ENCODE peak calls at places on chromosomes 7 and 10, in ten cellular contexts. X is psoas muscle, I is prostate gland, A is neural progenitor cell, V is cardiac muscle cell, E is foreskin fibroblast, P is stomach, C is transverse colon, Z is cardiac fibroblast, M is dorsolateral prefrontal cortex. Q is an unnamed sample.

GRCh38 chr10:100697070-100697469 is 48.3 kb upstream of the PAX2 start:
- DNase-seq in X (no peak), I (no peak), A (no peak), V (no peak), E (peak), P (peak), C (no peak), Z (peak), M (no peak), Q (peak)

GRCh38 chr10:125152646-125153368 is 7.6 kb downstream of the CTBP2 start:
- DNase-seq in X (peak), I (no peak), A (peak), V (no peak), E (peak), P (peak), C (peak), Z (peak), M (peak), Q (no peak)

GRCh38 chr10:125130260-125130659 is 30.1 kb downstream of the CTBP2 start:
- DNase-seq in X (peak), I (no peak), A (no peak), V (no peak), E (no peak), P (no peak), C (no peak), Z (no peak), M (no peak), Q (no peak)

GRCh38 chr10:86106616-86107015 is 260.0 kb downstream of the GRID1 start:
- DNase-seq in X (no peak), I (no peak), A (no peak), V (no peak), E (no peak), P (no peak), C (no peak), Z (no peak), M (no peak), Q (no peak)

GRCh38 chr10:21141946-21142345 is 244.8 kb upstream of the NEBL start:
- DNase-seq in X (no peak), I (no peak), A (peak), V (no peak), E (no peak), P (no peak), C (no peak), Z (no peak), M (no peak), Q (no peak)

GRCh38 chr7:98870071-98870651 is 347 bp upstream of the TMEM130 start:
- DNase-seq in X (peak), I (no peak), A (peak), V (peak), E (peak), P (no peak), C (peak), Z (peak), M (peak), Q (peak)

GRCh38 chr10:71285180-71285545 is 33.9 kb upstream of the SLC29A3 start:
- DNase-seq in X (peak), I (peak), A (peak), V (peak), E (peak), P (peak), C (peak), Z (peak), M (peak), Q (peak)

GRCh38 chr10:80158598-80159127 is 26.1 kb downstream of the PLAC9 start:
- DNase-seq in X (peak), I (peak), A (no peak), V (no peak), E (peak), P (peak), C (peak), Z (peak), M (peak), Q (peak)

GRCh38 chr10:104240078-104240477 is 7.9 kb upstream of the CFAP43 start:
- DNase-seq in X (no peak), I (no peak), A (no peak), V (no peak), E (no peak), P (no peak), C (no peak), Z (no peak), M (no peak), Q (no peak)

GRCh38 chr10:34228066-34228465 is 587.0 kb downstream of the PARD3 start:
- DNase-seq in X (no peak), I (no peak), A (no peak), V (no peak), E (no peak), P (no peak), C (no peak), Z (no peak), M (no peak), Q (no peak)

GRCh38 chr10:59361659-59362183 is 628 bp downstream of the FAM13C start:
- DNase-seq in X (no peak), I (no peak), A (no peak), V (no peak), E (no peak), P (no peak), C (no peak), Z (no peak), M (no peak), Q (no peak)

GRCh38 chr10:89392974-89393373 is 551 bp downstream of the IFIT1 start:
- DNase-seq in X (no peak), I (peak), A (no peak), V (peak), E (peak), P (no peak), C (peak), Z (peak), M (peak), Q (peak)

GRCh38 chr7:111486472-111487142 is 75.7 kb downstream of the IMMP2L start:
- DNase-seq in X (no peak), I (no peak), A (peak), V (peak), E (peak), P (no peak), C (no peak), Z (peak), M (no peak), Q (peak)

DNA sequence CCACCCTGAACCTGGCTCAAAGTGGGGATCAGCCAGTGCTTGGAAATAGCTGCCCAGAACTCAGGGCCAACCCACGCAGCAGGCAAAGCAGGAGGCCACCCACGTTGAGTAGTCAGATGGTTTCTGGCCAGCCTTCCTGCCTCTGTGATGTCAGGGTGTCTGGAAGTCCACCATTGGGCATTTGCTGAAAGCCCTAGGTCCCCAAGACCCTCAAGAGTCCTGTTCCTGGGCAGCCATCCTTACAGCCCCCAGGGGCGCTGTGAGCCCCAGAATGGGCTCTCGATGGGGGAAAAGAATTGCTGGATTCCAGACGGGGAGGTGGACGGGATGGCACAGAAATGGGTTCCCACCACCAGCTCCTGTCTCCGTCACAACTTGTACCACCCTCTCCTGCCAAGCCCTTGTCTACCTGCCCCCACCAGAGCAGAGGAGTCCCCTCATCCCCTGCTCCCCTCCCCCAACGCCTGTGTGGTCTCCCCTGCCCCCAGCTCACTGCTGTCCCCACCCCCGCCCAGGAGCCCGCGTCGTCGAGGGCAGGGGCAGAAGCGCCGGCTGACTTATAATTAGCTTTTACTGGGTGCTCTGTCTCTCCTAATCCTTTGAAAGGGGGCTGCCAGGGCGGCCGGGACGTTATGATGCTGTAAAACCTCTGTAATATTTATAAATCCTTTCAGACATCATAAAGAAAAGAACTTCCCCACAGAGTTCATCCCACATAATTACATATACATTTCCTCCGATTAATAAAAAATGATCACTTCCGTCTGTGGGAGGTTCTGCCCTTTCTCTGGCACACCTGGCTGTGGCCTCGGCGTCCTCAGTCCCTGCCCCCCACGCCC is 3.8 kb downstream of the MYL10 start:
- DNase-seq in X (no peak), I (no peak), A (peak), V (peak), E (peak), P (no peak), C (no peak), Z (peak), M (no peak), Q (peak)
- TF ChIP-seq CTCF in X (no peak), I (no peak), A (peak), V (peak), E (peak), P (no peak), C (no peak), Z (no peak), M (no peak), Q (no peak)

DNA sequence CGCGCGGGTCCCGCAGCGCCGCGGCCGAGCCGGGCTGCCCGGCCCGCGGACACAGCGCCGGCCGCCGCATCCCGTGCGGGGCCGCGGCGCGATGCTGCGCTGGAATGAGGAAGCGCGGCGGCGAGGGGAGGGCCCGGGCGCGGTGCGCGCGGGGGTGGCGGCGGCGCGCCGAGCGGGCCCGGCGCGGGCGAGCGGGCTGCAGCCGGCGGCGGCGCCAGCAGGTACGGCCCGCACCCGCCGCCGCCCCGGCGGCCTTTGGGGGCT is 690 bp upstream of the IKZF1 start:
- DNase-seq in X (no peak), I (no peak), A (peak), V (no peak), E (no peak), P (no peak), C (no peak), Z (no peak), M (no peak), Q (no peak)
- H3K4me3 ChIP-seq in X (peak), I (peak), A (peak), V (peak), E (no peak), P (peak), C (peak), Z (no peak), M (peak), Q (no peak)

DNA sequence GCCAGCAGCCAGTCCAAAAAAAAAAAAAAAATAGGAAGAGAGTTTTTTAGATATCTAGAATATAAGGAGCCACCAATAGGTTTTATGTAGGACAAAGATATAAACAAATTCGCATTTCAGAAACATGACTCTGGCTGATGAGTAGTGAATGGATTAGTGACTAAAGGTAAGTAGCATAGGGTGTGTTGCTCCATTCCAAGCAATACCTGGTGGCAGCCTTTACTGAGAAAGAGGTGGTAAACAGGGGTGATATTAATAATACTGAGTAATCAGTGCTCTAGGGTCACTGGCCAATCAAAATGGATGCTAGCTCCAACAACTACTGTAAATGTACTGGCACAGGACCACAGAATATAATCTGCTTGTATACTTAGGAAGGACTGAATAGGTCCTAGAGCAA is 45.5 kb upstream of the RAB11FIP2 start:
- DNase-seq in X (no peak), I (no peak), A (no peak), V (no peak), E (no peak), P (no peak), C (no peak), Z (no peak), M (no peak), Q (no peak)
- TF ChIP-seq CTCF in X (no peak), I (no peak), A (no peak), V (no peak), E (no peak), P (no peak), C (no peak), Z (no peak), M (no peak), Q (no peak)

DNA sequence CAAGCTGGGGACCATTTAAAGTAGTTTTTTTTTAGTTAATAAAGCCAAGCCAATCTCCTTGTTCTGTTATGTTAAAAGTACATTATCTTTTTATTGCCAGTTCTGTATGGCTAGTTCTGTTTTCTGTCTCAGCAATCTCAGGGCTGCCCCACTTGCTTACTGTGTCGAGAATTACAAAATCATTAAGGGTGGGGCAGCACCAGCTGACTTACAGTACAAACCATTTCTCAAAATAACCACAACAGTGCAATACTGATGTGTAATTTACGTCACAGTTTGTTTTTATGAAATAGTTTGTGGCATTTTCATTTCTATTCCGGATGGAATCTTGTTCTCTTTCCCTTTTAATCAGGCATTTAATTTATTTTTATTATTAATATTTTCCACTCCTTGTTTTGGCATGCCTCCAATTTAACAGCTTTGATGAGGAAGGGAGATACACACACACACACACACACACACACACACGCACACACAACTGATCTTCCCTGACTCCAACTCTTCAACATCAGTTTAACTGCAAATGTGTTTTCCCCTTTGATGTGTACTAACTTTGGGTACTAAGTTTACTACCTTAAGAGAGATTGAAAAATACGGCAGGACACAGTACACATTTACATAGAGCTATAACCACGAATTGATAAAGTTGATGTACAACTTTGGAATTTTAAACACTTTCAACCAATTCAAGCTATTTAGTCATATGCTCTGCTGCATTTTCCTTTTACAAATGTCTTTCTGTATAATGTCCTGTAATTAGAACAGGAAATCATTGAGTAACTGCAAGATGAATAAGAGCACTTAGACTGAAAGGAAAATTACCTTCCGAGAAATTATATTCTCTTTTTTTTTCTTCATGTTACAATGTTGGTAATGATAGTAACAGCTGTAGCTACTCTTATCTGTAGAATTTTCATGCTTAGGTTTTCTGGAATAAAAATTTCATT is 91.5 kb downstream of the ARID5B start:
- DNase-seq in X (no peak), I (peak), A (no peak), V (no peak), E (peak), P (peak), C (peak), Z (peak), M (no peak), Q (peak)
- H3K4me3 ChIP-seq in X (peak), I (no peak), A (no peak), V (no peak), E (peak), P (no peak), C (no peak), Z (peak), M (peak), Q (peak)

GRCh38 chr7:128863433-128863989 is 855 bp downstream of the ATP6V1F start:
- DNase-seq in X (peak), I (peak), A (peak), V (peak), E (peak), P (peak), C (peak), Z (peak), M (no peak), Q (peak)
- TF ChIP-seq CTCF in X (peak), I (peak), A (peak), V (peak), E (peak), P (no peak), C (peak), Z (peak), M (peak), Q (peak)

GRCh38 chr7:44103566-44103940 is 592 bp upstream of the AEBP1 start:
- DNase-seq in X (no peak), I (no peak), A (no peak), V (no peak), E (no peak), P (no peak), C (no peak), Z (no peak), M (no peak), Q (no peak)
- H3K4me3 ChIP-seq in X (no peak), I (no peak), A (peak), V (peak), E (no peak), P (no peak), C (no peak), Z (no peak), M (no peak), Q (no peak)

DNA sequence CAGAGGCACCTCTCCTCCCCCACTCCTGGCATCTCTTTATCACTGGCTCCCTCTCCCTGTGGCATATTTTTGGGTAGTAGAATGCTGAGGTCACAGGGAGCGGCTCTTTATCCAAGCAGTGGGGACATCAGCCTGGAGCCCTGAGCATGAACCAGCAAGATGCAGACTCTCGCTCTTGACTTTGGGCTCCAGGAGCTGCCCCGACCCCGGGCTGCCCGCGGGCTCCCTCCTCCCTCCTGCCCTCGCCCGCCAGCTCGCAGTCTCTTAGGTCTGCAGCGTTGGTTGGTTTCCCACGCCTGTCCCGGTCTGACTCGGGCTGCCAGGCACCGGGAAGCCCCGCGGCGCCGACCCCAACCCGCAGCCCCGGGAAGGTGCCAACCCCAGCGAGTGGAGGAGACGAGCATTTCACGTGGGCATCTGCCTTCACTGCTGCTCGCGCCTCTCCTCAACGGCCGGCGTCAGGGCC is 1.3 kb downstream of the INSYN2A start:
- DNase-seq in X (no peak), I (no peak), A (peak), V (peak), E (peak), P (no peak), C (no peak), Z (no peak), M (no peak), Q (no peak)
- TF ChIP-seq CTCF in X (no peak), I (no peak), A (no peak), V (no peak), E (no peak), P (no peak), C (no peak), Z (no peak), M (no peak), Q (no peak)

DNA sequence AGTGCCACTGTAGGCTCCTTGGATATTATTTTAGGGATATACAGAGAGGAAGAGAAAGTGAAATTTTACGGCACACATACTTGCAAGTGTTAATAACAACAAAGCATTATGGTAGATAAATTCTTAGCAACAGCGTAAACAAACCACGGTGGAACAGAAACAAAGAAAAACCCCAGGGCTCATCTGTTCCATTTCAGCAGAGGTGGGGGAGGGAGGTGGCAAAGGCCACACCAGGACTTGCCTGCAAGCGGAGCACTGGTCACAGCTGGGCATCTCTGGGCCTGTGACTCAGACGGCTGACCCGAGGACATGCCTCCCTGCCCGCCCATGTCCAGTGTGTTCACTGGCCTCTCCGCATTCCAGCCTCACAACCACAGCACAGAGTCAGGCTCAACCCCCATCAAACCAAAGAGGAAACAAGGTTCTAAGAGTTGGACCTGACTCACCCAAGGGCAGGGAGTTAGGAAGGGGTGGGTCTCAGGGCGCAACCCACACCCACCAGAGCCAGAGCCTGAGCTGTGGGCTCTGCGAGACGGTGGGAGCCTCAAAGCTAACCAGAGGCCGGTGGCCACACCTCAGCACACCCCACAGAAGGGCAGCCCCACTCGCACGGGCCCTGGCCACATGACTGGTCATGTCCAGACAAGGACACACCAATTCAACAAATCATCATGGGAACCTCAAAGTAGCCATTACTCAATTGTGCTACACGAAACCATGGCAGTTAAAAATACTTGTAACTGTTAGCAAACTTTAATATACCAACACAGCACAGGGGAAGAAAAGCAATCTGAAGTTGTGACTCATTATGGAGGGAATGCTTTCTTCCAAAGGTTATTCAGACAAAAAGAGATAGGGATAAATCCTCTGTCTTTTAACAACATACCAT is 10.7 kb downstream of the ESYT2 start:
- DNase-seq in X (peak), I (no peak), A (peak), V (peak), E (peak), P (peak), C (peak), Z (peak), M (no peak), Q (peak)
- H3K4me3 ChIP-seq in X (peak), I (no peak), A (no peak), V (no peak), E (peak), P (peak), C (peak), Z (peak), M (peak), Q (peak)

Q was measured in fibroblast of mammary gland.